ENCODE peak calls at places on chromosomes 3 and 15, in eight cellular contexts. One of them, this sample, is unnamed.

GRCh38 chr3:132071043-132071442 is 36.2 kb upstream of the CPNE4 start:
- DNase-seq in uterus: no peak
- DNase-seq in fibroblast of the aortic adventitia: no peak
- DNase-seq in cardiac fibroblast: peak; percentile 6
- DNase-seq in astrocyte: no peak
- DNase-seq in SK-N-SH: no peak
- DNase-seq in RWPE2: no peak
- DNase-seq in body of pancreas: no peak
- DNase-seq in this sample: no peak

GRCh38 chr15:44550256-44550655 is 13.3 kb downstream of the EIF3J start:
- DNase-seq in RWPE2: no peak
- DNase-seq in uterus: no peak
- DNase-seq in astrocyte: peak; percentile 42
- DNase-seq in cardiac fibroblast: peak; percentile 72
- DNase-seq in fibroblast of the aortic adventitia: peak; percentile 57
- DNase-seq in SK-N-SH: peak; percentile 52
- DNase-seq in body of pancreas: no peak
- DNase-seq in this sample: peak; percentile 28

GRCh38 chr3:119582178-119582577 is 2.9 kb downstream of the ADPRH start:
- DNase-seq in fibroblast of the aortic adventitia: no peak
- DNase-seq in RWPE2: no peak
- DNase-seq in cardiac fibroblast: no peak
- DNase-seq in astrocyte: no peak
- DNase-seq in uterus: no peak
- DNase-seq in body of pancreas: no peak
- DNase-seq in SK-N-SH: no peak
- DNase-seq in this sample: no peak

GRCh38 chr15:73212424-73212823 is 156.3 kb downstream of the HCN4 start:
- DNase-seq in astrocyte: peak; percentile 17
- DNase-seq in fibroblast of the aortic adventitia: peak; percentile 50
- DNase-seq in body of pancreas: no peak
- DNase-seq in RWPE2: no peak
- DNase-seq in cardiac fibroblast: peak; percentile 49
- DNase-seq in uterus: no peak
- DNase-seq in SK-N-SH: no peak
- DNase-seq in this sample: no peak

GRCh38 chr3:29683306-29683993 is 402.6 kb downstream of the RBMS3 start:
- DNase-seq in SK-N-SH: no peak
- DNase-seq in RWPE2: no peak
- DNase-seq in body of pancreas: no peak
- DNase-seq in uterus: no peak
- DNase-seq in cardiac fibroblast: peak; percentile 94
- DNase-seq in astrocyte: peak; percentile 77
- DNase-seq in fibroblast of the aortic adventitia: peak; percentile 95
- DNase-seq in this sample: peak; percentile 45

GRCh38 chr15:88800026-88800425 is 3.2 kb upstream of the ACAN start:
- DNase-seq in SK-N-SH: no peak
- DNase-seq in RWPE2: no peak
- DNase-seq in cardiac fibroblast: peak; percentile 5
- DNase-seq in uterus: no peak
- DNase-seq in fibroblast of the aortic adventitia: peak; percentile 18
- DNase-seq in body of pancreas: no peak
- DNase-seq in astrocyte: peak; percentile 9
- DNase-seq in this sample: peak; percentile 47

GRCh38 chr3:13762931-13763330 is 116.9 kb downstream of the WNT7A start:
- DNase-seq in uterus: no peak
- DNase-seq in SK-N-SH: peak; percentile 5
- DNase-seq in cardiac fibroblast: no peak
- DNase-seq in body of pancreas: no peak
- DNase-seq in fibroblast of the aortic adventitia: no peak
- DNase-seq in RWPE2: no peak
- DNase-seq in astrocyte: no peak
- DNase-seq in this sample: no peak

GRCh38 chr15:101528108-101528916 is 38.8 kb upstream of the PCSK6 start:
- DNase-seq in SK-N-SH: no peak
- DNase-seq in astrocyte: no peak
- DNase-seq in uterus: peak; percentile 43
- DNase-seq in fibroblast of the aortic adventitia: no peak
- DNase-seq in cardiac fibroblast: peak; percentile 9
- DNase-seq in body of pancreas: peak; percentile 87
- DNase-seq in RWPE2: no peak
- DNase-seq in this sample: no peak

GRCh38 chr3:148998715-148999413 is 7.5 kb downstream of the GYG1 start:
- DNase-seq in astrocyte: no peak
- DNase-seq in cardiac fibroblast: no peak
- DNase-seq in RWPE2: no peak
- DNase-seq in fibroblast of the aortic adventitia: peak; percentile 40
- DNase-seq in uterus: no peak
- DNase-seq in body of pancreas: no peak
- DNase-seq in SK-N-SH: no peak
- DNase-seq in this sample: no peak

GRCh38 chr3:15051531-15051930 is 13.6 kb downstream of the MRPS25 start:
- DNase-seq in uterus: no peak
- DNase-seq in SK-N-SH: peak; percentile 75
- DNase-seq in astrocyte: no peak
- DNase-seq in body of pancreas: peak; percentile 33
- DNase-seq in fibroblast of the aortic adventitia: peak; percentile 13
- DNase-seq in RWPE2: no peak
- DNase-seq in cardiac fibroblast: peak; percentile 41
- DNase-seq in this sample: peak; percentile 36

GRCh38 chr3:31829826-31830426 is 151.1 kb downstream of the OSBPL10 start:
- DNase-seq in cardiac fibroblast: no peak
- DNase-seq in fibroblast of the aortic adventitia: no peak
- DNase-seq in RWPE2: no peak
- DNase-seq in astrocyte: no peak
- DNase-seq in uterus: no peak
- DNase-seq in SK-N-SH: no peak
- DNase-seq in body of pancreas: no peak
- DNase-seq in this sample: no peak

GRCh38 chr15:92672102-92672501 is 16.5 kb upstream of the FAM174B start:
- DNase-seq in cardiac fibroblast: no peak
- DNase-seq in body of pancreas: no peak
- DNase-seq in SK-N-SH: peak; percentile 67
- DNase-seq in astrocyte: no peak
- DNase-seq in fibroblast of the aortic adventitia: no peak
- DNase-seq in uterus: no peak
- DNase-seq in RWPE2: no peak
- DNase-seq in this sample: no peak

GRCh38 chr3:4738737-4739274 is 240.4 kb upstream of the BHLHE40 start:
- DNase-seq in cardiac fibroblast: peak; percentile 29
- DNase-seq in body of pancreas: no peak
- DNase-seq in SK-N-SH: no peak
- DNase-seq in RWPE2: no peak
- DNase-seq in astrocyte: no peak
- DNase-seq in uterus: no peak
- DNase-seq in fibroblast of the aortic adventitia: no peak
- DNase-seq in this sample: peak; percentile 22

GRCh38 chr3:106168941-106169340 is 300.1 kb upstream of the CBLB start:
- DNase-seq in cardiac fibroblast: no peak
- DNase-seq in astrocyte: no peak
- DNase-seq in SK-N-SH: no peak
- DNase-seq in body of pancreas: no peak
- DNase-seq in uterus: no peak
- DNase-seq in fibroblast of the aortic adventitia: no peak
- DNase-seq in RWPE2: no peak
- DNase-seq in this sample: no peak

GRCh38 chr15:66940368-66940767 is 125.0 kb upstream of the SMAD3 start:
- DNase-seq in uterus: no peak
- DNase-seq in SK-N-SH: no peak
- DNase-seq in cardiac fibroblast: no peak
- DNase-seq in fibroblast of the aortic adventitia: no peak
- DNase-seq in RWPE2: peak; percentile 15
- DNase-seq in body of pancreas: no peak
- DNase-seq in astrocyte: no peak
- DNase-seq in this sample: peak; percentile 25

GRCh38 chr15:58694641-58695398 is 54.7 kb downstream of the ADAM10 start:
- DNase-seq in RWPE2: no peak
- DNase-seq in uterus: no peak
- DNase-seq in fibroblast of the aortic adventitia: peak; percentile 28
- DNase-seq in astrocyte: peak; percentile 17
- DNase-seq in SK-N-SH: no peak
- DNase-seq in cardiac fibroblast: peak; percentile 52
- DNase-seq in body of pancreas: no peak
- DNase-seq in this sample: no peak

GRCh38 chr3:114033721-114034120 is 22.6 kb downstream of the CCDC191 start:
- DNase-seq in astrocyte: no peak
- DNase-seq in uterus: no peak
- DNase-seq in fibroblast of the aortic adventitia: no peak
- DNase-seq in SK-N-SH: no peak
- DNase-seq in RWPE2: no peak
- DNase-seq in body of pancreas: no peak
- DNase-seq in cardiac fibroblast: no peak
- DNase-seq in this sample: no peak

GRCh38 chr15:25070357-25070963 is 115.7 kb downstream of the SNRPN start:
- DNase-seq in cardiac fibroblast: no peak
- DNase-seq in RWPE2: no peak
- DNase-seq in astrocyte: no peak
- DNase-seq in SK-N-SH: no peak
- DNase-seq in body of pancreas: no peak
- DNase-seq in uterus: no peak
- DNase-seq in fibroblast of the aortic adventitia: no peak
- DNase-seq in this sample: no peak

GRCh38 chr15:25067725-25068309 is 113.0 kb downstream of the SNRPN start:
- DNase-seq in uterus: no peak
- DNase-seq in fibroblast of the aortic adventitia: no peak
- DNase-seq in RWPE2: peak; percentile 27
- DNase-seq in cardiac fibroblast: no peak
- DNase-seq in astrocyte: no peak
- DNase-seq in SK-N-SH: no peak
- DNase-seq in body of pancreas: no peak
- DNase-seq in this sample: no peak

GRCh38 chr15:25068696-25069095 is 113.9 kb downstream of the SNRPN start:
- DNase-seq in fibroblast of the aortic adventitia: no peak
- DNase-seq in cardiac fibroblast: no peak
- DNase-seq in astrocyte: no peak
- DNase-seq in RWPE2: no peak
- DNase-seq in body of pancreas: no peak
- DNase-seq in uterus: no peak
- DNase-seq in SK-N-SH: no peak
- DNase-seq in this sample: no peak

GRCh38 chr15:25072857-25073476 is 118.2 kb downstream of the SNRPN start:
- DNase-seq in fibroblast of the aortic adventitia: no peak
- DNase-seq in body of pancreas: no peak
- DNase-seq in cardiac fibroblast: no peak
- DNase-seq in RWPE2: no peak
- DNase-seq in uterus: no peak
- DNase-seq in SK-N-SH: no peak
- DNase-seq in astrocyte: no peak
- DNase-seq in this sample: no peak
- TF ChIP-seq CTCF in fibroblast of the aortic adventitia: no peak
- TF ChIP-seq CTCF in body of pancreas: no peak
- TF ChIP-seq CTCF in cardiac fibroblast: no peak
- TF ChIP-seq CTCF in RWPE2: no peak
- TF ChIP-seq CTCF in uterus: no peak
- TF ChIP-seq CTCF in SK-N-SH: no peak
- TF ChIP-seq CTCF in astrocyte: no peak
- TF ChIP-seq CTCF in this sample: no peak

GRCh38 chr3:127287840-127288239 is at the start of gene PRR20G:
- DNase-seq in RWPE2: no peak
- DNase-seq in astrocyte: no peak
- DNase-seq in fibroblast of the aortic adventitia: no peak
- DNase-seq in cardiac fibroblast: no peak
- DNase-seq in SK-N-SH: no peak
- DNase-seq in uterus: no peak
- DNase-seq in body of pancreas: no peak
- DNase-seq in this sample: no peak
- TF ChIP-seq CTCF in RWPE2: no peak
- TF ChIP-seq CTCF in astrocyte: no peak
- TF ChIP-seq CTCF in fibroblast of the aortic adventitia: no peak
- TF ChIP-seq CTCF in cardiac fibroblast: no peak
- TF ChIP-seq CTCF in SK-N-SH: no peak
- TF ChIP-seq CTCF in uterus: no peak
- TF ChIP-seq CTCF in body of pancreas: no peak
- TF ChIP-seq CTCF in this sample: no peak

GRCh38 chr3:150761831-150762661 is 923 bp downstream of the SIAH2 start:
- DNase-seq in cardiac fibroblast: peak; percentile 70
- DNase-seq in SK-N-SH: peak; percentile 53
- DNase-seq in uterus: peak; percentile 71
- DNase-seq in fibroblast of the aortic adventitia: peak; percentile 64
- DNase-seq in RWPE2: no peak
- DNase-seq in astrocyte: peak; percentile 48
- DNase-seq in body of pancreas: peak; percentile 76
- DNase-seq in this sample: peak; percentile 57

GRCh38 chr3:150763122-150763840 is at the start of gene SIAH2:
- DNase-seq in fibroblast of the aortic adventitia: peak; percentile 92
- DNase-seq in RWPE2: peak; percentile 92
- DNase-seq in uterus: peak; percentile 91
- DNase-seq in SK-N-SH: peak; percentile 95
- DNase-seq in body of pancreas: peak; percentile 94
- DNase-seq in astrocyte: peak; percentile 88
- DNase-seq in cardiac fibroblast: peak; percentile 97
- DNase-seq in this sample: peak; percentile 92

GRCh38 chr3:150763841-150764483 is 993 bp upstream of the SIAH2 start:
- DNase-seq in body of pancreas: peak; percentile 76
- DNase-seq in astrocyte: no peak
- DNase-seq in cardiac fibroblast: peak; percentile 74
- DNase-seq in RWPE2: no peak
- DNase-seq in fibroblast of the aortic adventitia: peak; percentile 60
- DNase-seq in SK-N-SH: peak; percentile 73
- DNase-seq in uterus: peak; percentile 68
- DNase-seq in this sample: peak; percentile 48

GRCh38 chr3:150760431-150761200 is 2.4 kb downstream of the SIAH2 start:
- DNase-seq in RWPE2: no peak
- DNase-seq in astrocyte: no peak
- DNase-seq in body of pancreas: no peak
- DNase-seq in fibroblast of the aortic adventitia: no peak
- DNase-seq in SK-N-SH: no peak
- DNase-seq in cardiac fibroblast: no peak
- DNase-seq in uterus: no peak
- DNase-seq in this sample: no peak

GRCh38 chr3:150762662-150763121 is 277 bp downstream of the SIAH2 start:
- DNase-seq in fibroblast of the aortic adventitia: no peak
- DNase-seq in astrocyte: no peak
- DNase-seq in cardiac fibroblast: no peak
- DNase-seq in RWPE2: no peak
- DNase-seq in SK-N-SH: no peak
- DNase-seq in uterus: no peak
- DNase-seq in body of pancreas: no peak
- DNase-seq in this sample: no peak
- TF ChIP-seq CTCF in fibroblast of the aortic adventitia: no peak
- TF ChIP-seq CTCF in astrocyte: no peak
- TF ChIP-seq CTCF in cardiac fibroblast: no peak
- TF ChIP-seq CTCF in RWPE2: no peak
- TF ChIP-seq CTCF in SK-N-SH: no peak
- TF ChIP-seq CTCF in uterus: no peak
- TF ChIP-seq CTCF in body of pancreas: no peak
- TF ChIP-seq CTCF in this sample: no peak

DNA sequence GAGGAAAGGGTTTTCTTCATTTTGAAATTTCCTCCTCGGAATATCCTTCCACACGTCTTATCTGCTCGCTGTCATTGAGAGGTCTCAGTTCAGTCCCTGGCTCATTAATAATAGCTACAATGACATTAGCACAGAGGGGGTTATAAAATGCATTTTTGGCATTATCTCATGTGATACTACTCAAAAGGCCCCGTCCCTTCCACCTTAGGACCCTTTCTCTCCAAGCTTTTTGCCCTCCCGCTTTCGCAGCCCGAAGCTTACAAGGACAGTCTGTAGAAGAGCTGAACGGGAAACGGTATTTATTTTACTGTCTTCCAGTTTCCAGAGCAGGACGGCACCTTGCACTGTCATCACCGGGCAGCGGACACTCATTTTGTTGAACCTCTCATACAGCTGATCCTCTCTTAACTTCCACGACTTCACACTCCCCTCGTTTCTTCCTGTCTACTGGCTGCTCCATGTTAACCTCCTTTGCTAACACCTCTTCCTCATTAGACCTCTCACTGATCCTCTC is 5.6 kb upstream of the PLEKHO2 start:
- DNase-seq in cardiac fibroblast: no peak
- DNase-seq in astrocyte: no peak
- DNase-seq in uterus: no peak
- DNase-seq in body of pancreas: no peak
- DNase-seq in RWPE2: no peak
- DNase-seq in fibroblast of the aortic adventitia: no peak
- DNase-seq in SK-N-SH: no peak
- DNase-seq in this sample: no peak
- TF ChIP-seq CTCF in cardiac fibroblast: no peak
- TF ChIP-seq CTCF in astrocyte: no peak
- TF ChIP-seq CTCF in uterus: no peak
- TF ChIP-seq CTCF in body of pancreas: no peak
- TF ChIP-seq CTCF in RWPE2: peak; percentile 82
- TF ChIP-seq CTCF in fibroblast of the aortic adventitia: no peak
- TF ChIP-seq CTCF in SK-N-SH: no peak
- TF ChIP-seq CTCF in this sample: peak; percentile 40